ENCODE peak calls at places on chromosomes 2 and 18, in six cellular contexts. N, O, L, Y, B and M are unnamed samples.

GRCh38 chr18:49527631-49528327 is 34.1 kb upstream of the LIPG start:
- DNase-seq in N (no peak), O (no peak), L (no peak), Y (no peak), B (no peak), M (no peak)

GRCh38 chr2:46388873-46389272 is 90.5 kb upstream of the TMEM247 start:
- DNase-seq in N (no peak), O (no peak), L (no peak), Y (no peak), B (no peak), M (no peak)

GRCh38 chr18:42675810-42676209 is 439.7 kb downstream of the RIT2 start:
- DNase-seq in N (no peak), O (no peak), L (no peak), Y (no peak), B (no peak), M (peak; percentile 89)

GRCh38 chr2:188079176-188079575 is 212.5 kb upstream of the GULP1 start:
- DNase-seq in N (no peak), O (no peak), L (peak; percentile 90), Y (peak; percentile 82), B (peak; percentile 67), M (no peak)

GRCh38 chr2:3492951-3493609 is 26.3 kb downstream of the ADI1 start:
- DNase-seq in N (no peak), O (no peak), L (peak; percentile 93), Y (peak; percentile 89), B (peak; percentile 91), M (no peak)

GRCh38 chr2:144938308-144938709 is 418.4 kb upstream of the ZEB2 start:
- DNase-seq in N (no peak), O (no peak), L (peak; percentile 83), Y (peak; percentile 87), B (peak; percentile 95), M (no peak)

GRCh38 chr2:219362524-219363164 is 25.1 kb downstream of the DNPEP start:
- DNase-seq in N (peak; percentile 23), O (no peak), L (peak; percentile 97), Y (peak; percentile 94), B (peak; percentile 95), M (no peak)

GRCh38 chr2:177397501-177398289 is 5.1 kb downstream of the AGPS start:
- DNase-seq in N (no peak), O (no peak), L (peak; percentile 83), Y (peak; percentile 50), B (peak; percentile 82), M (no peak)

GRCh38 chr2:96340493-96341414 is 5.2 kb downstream of the NCAPH start:
- DNase-seq in N (no peak), O (no peak), L (peak; percentile 34), Y (no peak), B (no peak), M (no peak)

GRCh38 chr2:111905990-111906735 is 7.8 kb downstream of the MERTK start:
- DNase-seq in N (no peak), O (peak; percentile 57), L (peak; percentile 17), Y (peak; percentile 42), B (no peak), M (no peak)